ENCODE peak calls at places on chromosomes 7 and 10, in five cellular contexts. Z is HepG2, W is fibroblast of lung, D is neural progenitor cell, C is BJ. H is an unnamed sample. For H3K27me3, the result is how much of the 10 kb centered on the place peaks cover.

GRCh38 chr7:76505168-76506080 is 4.9 kb upstream of the UPK3B start:
- DNase-seq in Z (no peak), W (no peak), D (peak), C (no peak), H (no peak)

GRCh38 chr7:94922457-94922856 is 15.1 kb downstream of the PPP1R9A start:
- DNase-seq in Z (no peak), W (no peak), D (no peak), C (no peak), H (no peak)

GRCh38 chr10:26832960-26833359 is 27.8 kb downstream of the ABI1 start:
- DNase-seq in Z (no peak), W (no peak), D (peak), C (no peak), H (no peak)

GRCh38 chr10:28496017-28496416 is 36.9 kb upstream of the WAC start:
- DNase-seq in Z (no peak), W (no peak), D (no peak), C (no peak), H (no peak)

GRCh38 chr10:34813626-34814227 is 1.4 kb downstream of the PARD3 start:
- DNase-seq in Z (peak), W (peak), D (no peak), C (no peak), H (no peak)

GRCh38 chr7:114432627-114433026 is 18.0 kb downstream of the FOXP2 start:
- DNase-seq in Z (no peak), W (no peak), D (no peak), C (no peak), H (no peak)

GRCh38 chr7:85090138-85090537 is 96.7 kb downstream of the SEMA3D start:
- DNase-seq in Z (no peak), W (no peak), D (no peak), C (no peak), H (no peak)

GRCh38 chr10:6171891-6172354 is 30.8 kb upstream of the PFKFB3 start:
- DNase-seq in Z (no peak), W (peak), D (no peak), C (peak), H (no peak)

GRCh38 chr7:50416509-50417299 is 33.4 kb downstream of the FIGNL1 start:
- DNase-seq in Z (no peak), W (no peak), D (no peak), C (no peak), H (no peak)

GRCh38 chr10:80260295-80261243 is 28.9 kb downstream of the MAT1A start:
- DNase-seq in Z (peak), W (peak), D (peak), C (no peak), H (no peak)

GRCh38 chr10:71694567-71694968 is 25.0 kb downstream of the C10orf105 start:
- DNase-seq in Z (no peak), W (no peak), D (no peak), C (no peak), H (no peak)

GRCh38 chr10:24382045-24382444 is 173.1 kb downstream of the KIAA1217 start:
- DNase-seq in Z (no peak), W (no peak), D (no peak), C (no peak), H (no peak)

DNA sequence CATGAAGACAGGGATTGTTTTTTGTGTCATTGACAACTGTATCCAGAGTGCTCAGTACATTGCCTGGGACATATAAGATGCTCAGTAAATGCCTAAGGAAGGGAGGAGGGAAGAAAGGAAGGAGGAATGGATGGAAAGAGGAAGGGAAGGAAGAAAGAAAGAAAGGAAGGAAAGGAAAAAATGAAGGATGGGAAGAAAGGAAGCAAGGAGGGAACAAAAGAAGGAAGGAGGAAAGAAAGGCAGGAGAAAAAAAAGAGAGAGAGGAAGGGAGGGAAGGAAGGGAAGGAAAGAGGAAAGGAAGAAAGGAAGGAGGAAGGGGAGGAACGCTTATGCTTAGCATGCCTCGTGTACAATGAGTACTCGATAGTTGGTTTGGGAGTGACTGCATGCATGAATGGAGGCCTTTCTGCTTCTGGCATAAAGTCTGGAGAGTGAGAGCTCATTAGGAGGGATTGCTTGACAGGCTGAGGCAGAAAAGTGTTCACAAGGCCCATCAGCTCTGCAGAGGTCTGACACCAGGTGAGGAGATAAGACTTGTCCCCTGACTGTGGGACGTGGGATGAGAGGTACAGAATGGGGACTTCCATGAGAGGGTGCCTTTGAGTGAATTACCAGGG is 514.8 kb downstream of the RPS24 start:
- DNase-seq in Z (no peak), W (no peak), D (no peak), C (no peak), H (no peak)
- H3K4me3 ChIP-seq in Z (no peak), W (no peak), D (no peak), C (no peak), H (no peak)

GRCh38 chr10:104080762-104081161 is 4.9 kb downstream of the COL17A1 start:
- DNase-seq in Z (peak), W (peak), D (peak), C (no peak), H (no peak)
- TF ChIP-seq CTCF in Z (peak), W (peak), D (peak), C (peak), H (peak)

GRCh38 chr10:93568105-93568390 is 1.6 kb downstream of the FFAR4 start:
- DNase-seq in Z (no peak), W (no peak), D (peak), C (no peak), H (no peak)

GRCh38 chr10:93570383-93570782 is 3.9 kb downstream of the FFAR4 start:
- DNase-seq in Z (no peak), W (no peak), D (no peak), C (no peak), H (no peak)

GRCh38 chr10:93567277-93568104 is 1.0 kb downstream of the FFAR4 start:
- DNase-seq in Z (no peak), W (no peak), D (no peak), C (no peak), H (no peak)

GRCh38 chr10:93565421-93565820 is 1.0 kb upstream of the FFAR4 start:
- DNase-seq in Z (no peak), W (no peak), D (no peak), C (no peak), H (no peak)

GRCh38 chr10:93566435-93567276 is at the start of gene FFAR4:
- DNase-seq in Z (no peak), W (no peak), D (peak), C (no peak), H (no peak)
- H3K27me3 ChIP-seq in Z (under half), W (under half), D (half or more), C (under half), H (under half)

GRCh38 chr10:46267132-46267985 is 19.4 kb upstream of the ANTXRL start:
- DNase-seq in Z (no peak), W (no peak), D (no peak), C (no peak), H (no peak)
- H3K4me3 ChIP-seq in Z (no peak), W (no peak), D (no peak), C (no peak), H (no peak)

DNA sequence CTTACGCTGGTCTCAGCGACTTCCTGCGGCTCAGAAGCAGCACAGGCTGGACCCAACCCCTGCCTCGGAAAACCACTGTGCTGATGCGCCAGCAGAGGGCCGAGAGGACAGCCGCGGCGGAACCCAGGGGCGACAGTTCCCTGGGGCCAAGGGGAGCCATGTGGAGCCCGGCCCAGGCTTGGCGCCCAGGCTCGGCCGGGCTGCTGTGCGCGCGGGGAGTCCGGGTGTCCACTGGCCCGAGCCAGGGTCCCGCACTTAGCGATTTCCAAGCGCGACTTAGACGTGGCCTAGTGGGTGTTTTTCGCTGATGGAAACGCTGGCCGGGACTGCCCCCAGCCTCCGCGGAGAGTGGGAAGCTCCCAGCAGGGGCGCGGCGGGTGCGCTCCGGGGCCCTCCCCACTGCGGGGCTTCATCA is 18.6 kb upstream of the ZNF32 start:
- DNase-seq in Z (no peak), W (peak), D (peak), C (no peak), H (no peak)
- TF ChIP-seq CTCF in Z (no peak), W (peak), D (peak), C (peak), H (peak)

GRCh38 chr7:157384301-157384700 is 47.5 kb downstream of the DNAJB6 start:
- DNase-seq in Z (no peak), W (peak), D (peak), C (no peak), H (no peak)

GRCh38 chr7:157380416-157380815 is 43.6 kb downstream of the DNAJB6 start:
- DNase-seq in Z (no peak), W (no peak), D (no peak), C (no peak), H (no peak)

GRCh38 chr7:157379493-157379892 is 42.7 kb downstream of the DNAJB6 start:
- DNase-seq in Z (no peak), W (no peak), D (no peak), C (no peak), H (no peak)

GRCh38 chr7:157386979-157387800 is 50.4 kb downstream of the DNAJB6 start:
- DNase-seq in Z (peak), W (peak), D (peak), C (peak), H (no peak)

GRCh38 chr7:157383868-157384267 is 47.1 kb downstream of the DNAJB6 start:
- DNase-seq in Z (no peak), W (no peak), D (no peak), C (no peak), H (no peak)
- H3K27me3 ChIP-seq in Z (under half), W (under half), D (under half), C (under half), H (under half)

GRCh38 chr7:1742555-1743303 is 72.7 kb downstream of the ELFN1 start:
- DNase-seq in Z (no peak), W (peak), D (no peak), C (no peak), H (no peak)
- H3K4me3 ChIP-seq in Z (peak), W (no peak), D (no peak), C (no peak), H (no peak)